ENCODE peak calls at places on chromosome 6, in six cellular contexts. E, J, K, T, I and R are unnamed samples.

GRCh38 chr6:121838842-121839241 is 403.4 kb downstream of the GJA1 start:
- DNase-seq in E (peak; percentile 34), J (no peak), K (peak; percentile 88), T (peak; percentile 98), I (peak; percentile 74), R (peak; percentile 35)

GRCh38 chr6:159062564-159062945 is 17.8 kb upstream of the TAGAP start:
- DNase-seq in E (no peak), J (no peak), K (no peak), T (no peak), I (no peak), R (no peak)

GRCh38 chr6:1643111-1643510 is 33.4 kb downstream of the FOXC1 start:
- DNase-seq in E (no peak), J (no peak), K (no peak), T (no peak), I (no peak), R (no peak)

GRCh38 chr6:35216412-35216732 is 2.6 kb downstream of the SCUBE3 start:
- DNase-seq in E (no peak), J (no peak), K (no peak), T (no peak), I (no peak), R (no peak)

GRCh38 chr6:18350271-18350670 is 36.9 kb upstream of the RNF144B start:
- DNase-seq in E (no peak), J (no peak), K (no peak), T (peak; percentile 23), I (no peak), R (no peak)

GRCh38 chr6:157317129-157317814 is 6.0 kb downstream of the TMEM242 start:
- DNase-seq in E (peak; percentile 69), J (peak; percentile 87), K (peak; percentile 88), T (peak; percentile 83), I (peak; percentile 71), R (no peak)

GRCh38 chr6:83615025-83615999 is 93.6 kb downstream of the SNAP91 start:
- DNase-seq in E (peak; percentile 17), J (peak; percentile 67), K (peak; percentile 46), T (peak; percentile 36), I (no peak), R (peak; percentile 14)

GRCh38 chr6:151098166-151098565 is 141.6 kb upstream of the AKAP12 start:
- DNase-seq in E (no peak), J (no peak), K (no peak), T (peak; percentile 37), I (no peak), R (no peak)

GRCh38 chr6:6875818-6876470 is 231.8 kb upstream of the RREB1 start:
- DNase-seq in E (peak; percentile 9), J (no peak), K (peak; percentile 55), T (peak; percentile 94), I (no peak), R (peak; percentile 19)

GRCh38 chr6:157644043-157644810 is 178.8 kb upstream of the SNX9 start:
- DNase-seq in E (no peak), J (peak; percentile 38), K (no peak), T (peak; percentile 11), I (no peak), R (no peak)